ENCODE peak calls at places on chromosomes 6 and 20, in seven cellular contexts. M is IMR-90, Z is neuronal stem cell, V is H9, G is H1, R is mesenchymal stem cell, O is mesendoderm. Y is an unnamed sample.
A peak's percentile ranks its signal among the peaks of the same experiment; 100 is the strongest.

GRCh38 chr6:169800116-169800667 is 48.8 kb downstream of the ERMARD start:
- DNase-seq in M (no peak), Z (no peak), V (no peak), G (no peak), R (no peak), O (no peak), Y (no peak)

GRCh38 chr6:52013035-52013434 is 74.4 kb downstream of the PKHD1 start:
- DNase-seq in M (no peak), Z (no peak), V (no peak), G (no peak), R (no peak), O (no peak), Y (no peak)

GRCh38 chr20:50366270-50367103 is 143.7 kb upstream of the PTPN1 start:
- DNase-seq in M (peak; percentile 75), Z (no peak), V (no peak), G (no peak), R (peak; percentile 92), O (no peak), Y (peak; percentile 29)

GRCh38 chr20:63501818-63502670 is 3.2 kb upstream of the EEF1A2 start:
- DNase-seq in M (peak; percentile 16), Z (no peak), V (peak; percentile 69), G (no peak), R (no peak), O (peak; percentile 48), Y (no peak)

GRCh38 chr20:54668271-54669053 is 193.1 kb downstream of the DOK5 start:
- DNase-seq in M (peak; percentile 5), Z (no peak), V (peak; percentile 48), G (no peak), R (no peak), O (peak; percentile 47), Y (no peak)

GRCh38 chr6:130018292-130018829 is at the start of gene L3MBTL3:
- DNase-seq in M (peak; percentile 83), Z (peak; percentile 82), V (peak; percentile 89), G (peak; percentile 29), R (peak; percentile 91), O (peak; percentile 92), Y (peak; percentile 86)

GRCh38 chr6:140956567-140957306 is 1176.0 kb upstream of the GJE1 start:
- DNase-seq in M (peak; percentile 65), Z (no peak), V (no peak), G (no peak), R (peak; percentile 76), O (no peak), Y (no peak)

GRCh38 chr6:168180548-168181011 is 101.6 kb upstream of the FRMD1 start:
- DNase-seq in M (no peak), Z (no peak), V (peak; percentile 31), G (no peak), R (no peak), O (no peak), Y (peak; percentile 84)

GRCh38 chr6:108589244-108589730 is 28.6 kb downstream of the FOXO3 start:
- DNase-seq in M (peak; percentile 63), Z (peak; percentile 62), V (peak; percentile 89), G (peak; percentile 77), R (peak; percentile 88), O (peak; percentile 95), Y (peak; percentile 91)

GRCh38 chr6:72635636-72636035 is 13.8 kb downstream of the KCNQ5 start:
- DNase-seq in M (no peak), Z (no peak), V (no peak), G (no peak), R (no peak), O (no peak), Y (no peak)

GRCh38 chr6:10541591-10541990 is 20.4 kb downstream of the GCNT2 start:
- DNase-seq in M (no peak), Z (no peak), V (no peak), G (no peak), R (no peak), O (peak; percentile 79), Y (peak; percentile 60)

GRCh38 chr6:123945386-123945785 is 141.7 kb downstream of the NKAIN2 start:
- DNase-seq in M (no peak), Z (no peak), V (no peak), G (no peak), R (no peak), O (no peak), Y (no peak)

GRCh38 chr20:64090165-64090564 is 6.0 kb upstream of the LKAAEAR1 start:
- DNase-seq in M (no peak), Z (no peak), V (no peak), G (no peak), R (no peak), O (peak; percentile 54), Y (no peak)

GRCh38 chr20:5947276-5947675 is 3.1 kb downstream of the TRMT6 start:
- DNase-seq in M (no peak), Z (no peak), V (no peak), G (no peak), R (no peak), O (no peak), Y (peak; percentile 7)

GRCh38 chr6:27593200-27593818 is 120.4 kb upstream of the ZNF184 start:
- DNase-seq in M (no peak), Z (no peak), V (no peak), G (no peak), R (no peak), O (no peak), Y (no peak)

DNA sequence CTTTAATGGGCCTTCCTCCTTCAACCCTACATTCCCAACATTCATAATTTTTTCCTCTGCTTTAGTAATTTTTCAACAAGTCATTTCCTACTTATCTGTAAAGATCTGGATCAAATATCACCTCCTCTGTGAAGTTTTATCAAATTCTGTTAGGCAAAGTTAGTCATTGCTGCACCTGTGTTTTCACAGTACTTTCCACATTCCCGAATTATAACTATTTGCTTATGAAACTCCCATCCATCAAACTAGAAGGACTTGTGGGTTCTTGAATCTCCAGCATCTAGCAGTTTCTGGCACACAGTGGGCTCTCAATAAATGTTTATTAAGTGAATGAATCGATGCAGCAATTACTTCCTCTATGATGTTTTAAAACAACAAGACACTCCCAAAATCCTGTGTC is 257.6 kb downstream of the HDGFL1 start:
- DNase-seq in M (peak; percentile 52), Z (no peak), V (no peak), G (no peak), R (no peak), O (no peak), Y (no peak)
- H3K27ac ChIP-seq in M (no peak overlapping the region), Z (no peak overlapping the region), V (no peak overlapping the region), G (no peak overlapping the region), R (peak overlapping the region; percentile 99), O (no peak overlapping the region), Y (no peak overlapping the region)

GRCh38 chr6:56793938-56794337 is 151.2 kb upstream of the DST start:
- DNase-seq in M (no peak), Z (no peak), V (no peak), G (no peak), R (no peak), O (no peak), Y (no peak)

GRCh38 chr6:56789342-56789741 is 146.7 kb upstream of the DST start:
- DNase-seq in M (no peak), Z (no peak), V (no peak), G (no peak), R (no peak), O (no peak), Y (no peak)

GRCh38 chr6:56789879-56790278 is 147.2 kb upstream of the DST start:
- DNase-seq in M (no peak), Z (no peak), V (no peak), G (no peak), R (no peak), O (no peak), Y (no peak)

GRCh38 chr6:56787209-56787608 is 144.5 kb upstream of the DST start:
- DNase-seq in M (peak; percentile 76), Z (no peak), V (no peak), G (no peak), R (peak; percentile 69), O (no peak), Y (no peak)

DNA sequence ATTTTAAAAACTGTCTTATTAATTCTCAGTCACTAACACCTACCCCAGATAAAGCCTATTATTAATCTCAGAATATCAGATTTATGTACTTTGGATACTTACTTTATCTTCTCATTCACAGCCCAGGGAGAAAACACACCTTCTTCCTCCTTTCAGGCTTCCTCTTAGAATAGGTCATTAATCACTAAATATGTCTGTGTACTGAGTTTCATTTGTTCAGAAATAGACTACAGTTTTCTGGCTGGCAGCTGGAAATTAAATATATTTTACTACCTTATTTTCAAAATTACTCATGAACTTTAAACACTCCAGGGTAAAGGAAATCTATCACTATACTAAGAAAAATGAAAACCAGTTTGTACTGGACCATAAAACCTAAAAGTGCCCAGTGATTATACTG is 147.7 kb upstream of the DST start:
- DNase-seq in M (no peak), Z (no peak), V (no peak), G (no peak), R (no peak), O (no peak), Y (no peak)
- H3K9ac ChIP-seq in M (no peak overlapping the region), Z (no peak overlapping the region), V (no peak overlapping the region), G (no peak overlapping the region), R (no peak overlapping the region), O (no peak overlapping the region), Y (no peak overlapping the region)

GRCh38 chr6:75481936-75482593 is 11.5 kb downstream of the FILIP1 start:
- DNase-seq in M (peak; percentile 80), Z (no peak), V (no peak), G (no peak), R (peak; percentile 81), O (no peak), Y (no peak)

GRCh38 chr6:75480425-75480824 is 13.2 kb downstream of the FILIP1 start:
- DNase-seq in M (peak; percentile 40), Z (no peak), V (no peak), G (no peak), R (peak; percentile 46), O (no peak), Y (no peak)

GRCh38 chr6:75479712-75480111 is 13.9 kb downstream of the FILIP1 start:
- DNase-seq in M (no peak), Z (no peak), V (no peak), G (no peak), R (no peak), O (no peak), Y (no peak)

GRCh38 chr6:75483136-75483952 is 10.3 kb downstream of the FILIP1 start:
- DNase-seq in M (no peak), Z (no peak), V (no peak), G (no peak), R (no peak), O (no peak), Y (no peak)

GRCh38 chr6:75481394-75481793 is 12.2 kb downstream of the FILIP1 start:
- DNase-seq in M (peak; percentile 57), Z (no peak), V (peak; percentile 33), G (no peak), R (peak; percentile 55), O (peak; percentile 57), Y (no peak)
- H3K23ac ChIP-seq in M (peak overlapping the region; percentile 63), Z (no peak overlapping the region), V (no peak overlapping the region), G (no peak overlapping the region), R (no peak overlapping the region), O (no peak overlapping the region), Y (no peak overlapping the region)

GRCh38 chr20:38164624-38165088 is 414 bp downstream of the TGM2 start:
- DNase-seq in M (no peak), Z (no peak), V (no peak), G (no peak), R (no peak), O (no peak), Y (no peak)

GRCh38 chr20:38162149-38162548 is 2.9 kb downstream of the TGM2 start:
- DNase-seq in M (no peak), Z (no peak), V (no peak), G (no peak), R (no peak), O (no peak), Y (no peak)

GRCh38 chr20:38161412-38161774 is 3.7 kb downstream of the TGM2 start:
- DNase-seq in M (no peak), Z (no peak), V (no peak), G (no peak), R (no peak), O (no peak), Y (no peak)

GRCh38 chr20:38164069-38164468 is 1.0 kb downstream of the TGM2 start:
- DNase-seq in M (no peak), Z (no peak), V (no peak), G (no peak), R (no peak), O (no peak), Y (no peak)

GRCh38 chr20:38162878-38163875 is 1.9 kb downstream of the TGM2 start:
- DNase-seq in M (no peak), Z (no peak), V (no peak), G (no peak), R (no peak), O (no peak), Y (peak; percentile 60)
- H3K27ac ChIP-seq in M (peak overlapping the region; percentile 3), Z (no peak overlapping the region), V (no peak overlapping the region), G (no peak overlapping the region), R (no peak overlapping the region), O (no peak overlapping the region), Y (no peak overlapping the region)

Y was measured in trophoblast cell.